ENCODE peak calls at places on chromosomes 1 and 21, in six cellular contexts. One of them, this sample, is unnamed. For H3K36me3, the result is how much of the 10 kb centered on the place peaks cover.

GRCh38 chr1:85090225-85090624 is 41.9 kb upstream of the MCOLN3 start:
- DNase-seq in A673: no peak
- DNase-seq in BE2C: no peak
- DNase-seq in heart right ventricle: no peak
- DNase-seq in ovary: no peak
- DNase-seq in psoas muscle: no peak
- DNase-seq in this sample: no peak

GRCh38 chr1:5475572-5475971 is 516.7 kb downstream of the NPHP4 start:
- DNase-seq in A673: no peak
- DNase-seq in psoas muscle: no peak
- DNase-seq in heart right ventricle: no peak
- DNase-seq in ovary: no peak
- DNase-seq in BE2C: no peak
- DNase-seq in this sample: no peak

GRCh38 chr1:147207192-147207591 is 17.9 kb downstream of the FMO5 start:
- DNase-seq in psoas muscle: no peak
- DNase-seq in A673: no peak
- DNase-seq in ovary: no peak
- DNase-seq in heart right ventricle: no peak
- DNase-seq in BE2C: no peak
- DNase-seq in this sample: no peak

GRCh38 chr1:198669023-198669698 is 30.3 kb downstream of the PTPRC start:
- DNase-seq in BE2C: no peak
- DNase-seq in A673: no peak
- DNase-seq in ovary: no peak
- DNase-seq in heart right ventricle: no peak
- DNase-seq in psoas muscle: no peak
- DNase-seq in this sample: no peak

GRCh38 chr1:15196069-15196468 is 42.5 kb downstream of the TMEM51 start:
- DNase-seq in A673: no peak
- DNase-seq in psoas muscle: peak
- DNase-seq in BE2C: no peak
- DNase-seq in heart right ventricle: no peak
- DNase-seq in ovary: no peak
- DNase-seq in this sample: no peak

GRCh38 chr1:170073893-170074249 is 624 bp downstream of the KIFAP3 start:
- DNase-seq in heart right ventricle: no peak
- DNase-seq in ovary: no peak
- DNase-seq in psoas muscle: no peak
- DNase-seq in A673: no peak
- DNase-seq in BE2C: no peak
- DNase-seq in this sample: no peak

GRCh38 chr1:1084372-1085170 is 10.5 kb upstream of the RNF223 start:
- DNase-seq in psoas muscle: no peak
- DNase-seq in BE2C: peak
- DNase-seq in ovary: no peak
- DNase-seq in heart right ventricle: no peak
- DNase-seq in A673: no peak
- DNase-seq in this sample: peak

GRCh38 chr21:35428489-35428888 is 379.4 kb upstream of the RUNX1 start:
- DNase-seq in heart right ventricle: peak
- DNase-seq in BE2C: no peak
- DNase-seq in psoas muscle: peak
- DNase-seq in A673: no peak
- DNase-seq in ovary: no peak
- DNase-seq in this sample: peak

GRCh38 chr1:45012639-45013278 is 705 bp downstream of the UROD start:
- DNase-seq in A673: peak
- DNase-seq in BE2C: peak
- DNase-seq in heart right ventricle: peak
- DNase-seq in psoas muscle: peak
- DNase-seq in ovary: peak
- DNase-seq in this sample: peak

GRCh38 chr1:181496759-181497158 is 13.4 kb downstream of the CACNA1E start:
- DNase-seq in heart right ventricle: no peak
- DNase-seq in A673: no peak
- DNase-seq in ovary: no peak
- DNase-seq in BE2C: no peak
- DNase-seq in psoas muscle: no peak
- DNase-seq in this sample: no peak

GRCh38 chr21:34613679-34614442 is 1.1 kb downstream of the RCAN1 start:
- DNase-seq in A673: no peak
- DNase-seq in psoas muscle: no peak
- DNase-seq in ovary: no peak
- DNase-seq in BE2C: no peak
- DNase-seq in heart right ventricle: no peak
- DNase-seq in this sample: no peak

GRCh38 chr1:221923921-221924598 is 182.2 kb upstream of the DUSP10 start:
- DNase-seq in A673: no peak
- DNase-seq in heart right ventricle: no peak
- DNase-seq in psoas muscle: no peak
- DNase-seq in BE2C: no peak
- DNase-seq in ovary: no peak
- DNase-seq in this sample: no peak

GRCh38 chr1:45216200-45216541 is 9.8 kb upstream of the ZSWIM5 start:
- DNase-seq in ovary: no peak
- DNase-seq in psoas muscle: no peak
- DNase-seq in BE2C: no peak
- DNase-seq in A673: no peak
- DNase-seq in heart right ventricle: no peak
- DNase-seq in this sample: no peak

GRCh38 chr21:32189688-32190483 is 89.0 kb downstream of the MIS18A start:
- DNase-seq in ovary: no peak
- DNase-seq in A673: no peak
- DNase-seq in BE2C: no peak
- DNase-seq in psoas muscle: no peak
- DNase-seq in heart right ventricle: no peak
- DNase-seq in this sample: no peak

GRCh38 chr1:33902486-33903209 is 38.8 kb downstream of the HMGB4 start:
- DNase-seq in BE2C: no peak
- DNase-seq in A673: no peak
- DNase-seq in heart right ventricle: peak
- DNase-seq in ovary: no peak
- DNase-seq in psoas muscle: no peak
- DNase-seq in this sample: no peak

GRCh38 chr1:52022133-52022532 is 11.5 kb downstream of the KTI12 start:
- DNase-seq in A673: no peak
- DNase-seq in heart right ventricle: no peak
- DNase-seq in psoas muscle: no peak
- DNase-seq in BE2C: no peak
- DNase-seq in ovary: no peak
- DNase-seq in this sample: no peak

GRCh38 chr1:24155011-24155782 is 12.3 kb upstream of the IL22RA1 start:
- DNase-seq in BE2C: no peak
- DNase-seq in heart right ventricle: no peak
- DNase-seq in ovary: no peak
- DNase-seq in psoas muscle: no peak
- DNase-seq in A673: peak
- DNase-seq in this sample: no peak
- TF ChIP-seq CTCF in BE2C: no peak
- TF ChIP-seq CTCF in heart right ventricle: no peak
- TF ChIP-seq CTCF in ovary: no peak
- TF ChIP-seq CTCF in psoas muscle: no peak
- TF ChIP-seq CTCF in A673: peak
- TF ChIP-seq CTCF in this sample: no peak

DNA sequence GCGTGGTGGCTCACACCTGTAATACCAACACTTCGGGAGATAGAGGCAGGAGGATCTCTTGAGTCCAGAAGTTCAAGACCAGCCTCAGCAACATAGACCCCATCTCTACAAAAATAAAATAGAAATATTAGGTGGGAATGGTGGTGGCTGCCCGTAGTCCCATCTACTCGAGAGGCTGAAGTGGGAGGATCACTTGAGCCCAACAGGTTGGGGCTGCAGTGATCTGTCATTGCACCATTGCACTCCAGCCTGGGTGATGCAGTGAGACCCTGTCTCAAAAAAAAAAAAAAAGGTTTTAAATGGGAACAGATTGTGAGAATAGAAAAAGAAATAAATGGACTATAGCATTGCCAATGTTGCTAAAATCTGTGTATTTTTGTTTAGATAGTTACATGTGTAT is 11.2 kb downstream of the DHX9 start:
- DNase-seq in psoas muscle: no peak
- DNase-seq in A673: no peak
- DNase-seq in ovary: no peak
- DNase-seq in BE2C: no peak
- DNase-seq in heart right ventricle: no peak
- DNase-seq in this sample: no peak
- H3K36me3 ChIP-seq in psoas muscle: under half
- H3K36me3 ChIP-seq in A673: half or more
- H3K36me3 ChIP-seq in ovary: under half
- H3K36me3 ChIP-seq in BE2C: half or more
- H3K36me3 ChIP-seq in heart right ventricle: under half
- H3K36me3 ChIP-seq in this sample: half or more

GRCh38 chr1:180168786-180169640 is 14.3 kb downstream of the QSOX1 start:
- DNase-seq in psoas muscle: peak
- DNase-seq in BE2C: peak
- DNase-seq in heart right ventricle: no peak
- DNase-seq in A673: peak
- DNase-seq in ovary: no peak
- DNase-seq in this sample: no peak
- TF ChIP-seq CTCF in psoas muscle: peak
- TF ChIP-seq CTCF in BE2C: peak
- TF ChIP-seq CTCF in heart right ventricle: peak
- TF ChIP-seq CTCF in A673: peak
- TF ChIP-seq CTCF in ovary: no peak
- TF ChIP-seq CTCF in this sample: peak

GRCh38 chr1:32828341-32828740 is 10.9 kb downstream of the S100PBP start:
- DNase-seq in BE2C: no peak
- DNase-seq in heart right ventricle: no peak
- DNase-seq in A673: peak
- DNase-seq in ovary: no peak
- DNase-seq in psoas muscle: no peak
- DNase-seq in this sample: no peak
- H3K36me3 ChIP-seq in BE2C: under half
- H3K36me3 ChIP-seq in heart right ventricle: under half
- H3K36me3 ChIP-seq in A673: half or more
- H3K36me3 ChIP-seq in ovary: under half
- H3K36me3 ChIP-seq in psoas muscle: under half
- H3K36me3 ChIP-seq in this sample: half or more

DNA sequence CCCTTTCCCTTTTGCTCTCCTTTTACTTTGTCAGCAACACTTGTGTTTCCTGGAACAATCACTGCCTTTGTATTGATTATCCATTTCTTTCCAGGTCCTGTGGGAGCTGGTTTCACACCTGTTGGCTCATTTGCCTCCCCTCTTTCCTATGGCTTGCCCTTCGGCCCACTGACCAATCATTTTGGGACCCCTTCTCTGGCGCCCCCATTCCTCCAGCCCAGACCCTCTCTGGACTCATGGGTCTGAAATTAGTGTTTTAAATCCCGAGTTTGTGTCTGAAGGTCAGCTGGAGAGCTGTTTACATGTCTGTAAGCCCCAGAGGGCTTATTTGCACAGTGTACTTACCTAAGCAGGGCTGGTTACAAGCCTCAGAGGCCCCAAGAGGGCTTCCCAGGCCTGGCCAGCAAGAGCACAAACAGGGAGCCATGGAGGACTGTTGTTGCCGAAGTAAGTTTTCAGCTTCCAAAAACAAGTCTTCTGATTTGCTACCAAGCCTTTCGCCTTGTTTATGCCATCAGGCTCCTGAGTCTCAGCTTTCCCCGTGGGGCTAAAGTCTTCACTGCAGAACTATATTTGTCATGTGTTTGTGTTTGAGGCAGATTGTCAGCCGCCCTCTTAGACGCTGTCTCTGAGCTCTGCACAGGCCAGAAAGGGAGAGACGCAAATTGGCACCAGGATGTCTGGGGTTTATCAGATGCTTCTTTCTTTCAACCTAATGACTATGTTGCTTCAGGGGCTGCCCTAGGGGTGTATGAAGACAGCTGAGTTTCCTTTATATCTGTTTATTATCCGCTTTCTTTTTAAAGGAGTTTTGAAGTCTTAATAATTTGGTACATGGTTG is 93.0 kb downstream of the ATP1A1 start:
- DNase-seq in A673: peak
- DNase-seq in BE2C: peak
- DNase-seq in heart right ventricle: no peak
- DNase-seq in ovary: no peak
- DNase-seq in psoas muscle: no peak
- DNase-seq in this sample: no peak
- TF ChIP-seq CTCF in A673: no peak
- TF ChIP-seq CTCF in BE2C: peak
- TF ChIP-seq CTCF in heart right ventricle: no peak
- TF ChIP-seq CTCF in ovary: no peak
- TF ChIP-seq CTCF in psoas muscle: no peak
- TF ChIP-seq CTCF in this sample: no peak

GRCh38 chr1:53292690-53293089 is 35.2 kb downstream of the LRP8 start:
- DNase-seq in heart right ventricle: no peak
- DNase-seq in psoas muscle: no peak
- DNase-seq in BE2C: no peak
- DNase-seq in A673: no peak
- DNase-seq in ovary: no peak
- DNase-seq in this sample: no peak
- H3K36me3 ChIP-seq in heart right ventricle: under half
- H3K36me3 ChIP-seq in psoas muscle: under half
- H3K36me3 ChIP-seq in BE2C: under half
- H3K36me3 ChIP-seq in A673: under half
- H3K36me3 ChIP-seq in ovary: under half
- H3K36me3 ChIP-seq in this sample: under half

DNA sequence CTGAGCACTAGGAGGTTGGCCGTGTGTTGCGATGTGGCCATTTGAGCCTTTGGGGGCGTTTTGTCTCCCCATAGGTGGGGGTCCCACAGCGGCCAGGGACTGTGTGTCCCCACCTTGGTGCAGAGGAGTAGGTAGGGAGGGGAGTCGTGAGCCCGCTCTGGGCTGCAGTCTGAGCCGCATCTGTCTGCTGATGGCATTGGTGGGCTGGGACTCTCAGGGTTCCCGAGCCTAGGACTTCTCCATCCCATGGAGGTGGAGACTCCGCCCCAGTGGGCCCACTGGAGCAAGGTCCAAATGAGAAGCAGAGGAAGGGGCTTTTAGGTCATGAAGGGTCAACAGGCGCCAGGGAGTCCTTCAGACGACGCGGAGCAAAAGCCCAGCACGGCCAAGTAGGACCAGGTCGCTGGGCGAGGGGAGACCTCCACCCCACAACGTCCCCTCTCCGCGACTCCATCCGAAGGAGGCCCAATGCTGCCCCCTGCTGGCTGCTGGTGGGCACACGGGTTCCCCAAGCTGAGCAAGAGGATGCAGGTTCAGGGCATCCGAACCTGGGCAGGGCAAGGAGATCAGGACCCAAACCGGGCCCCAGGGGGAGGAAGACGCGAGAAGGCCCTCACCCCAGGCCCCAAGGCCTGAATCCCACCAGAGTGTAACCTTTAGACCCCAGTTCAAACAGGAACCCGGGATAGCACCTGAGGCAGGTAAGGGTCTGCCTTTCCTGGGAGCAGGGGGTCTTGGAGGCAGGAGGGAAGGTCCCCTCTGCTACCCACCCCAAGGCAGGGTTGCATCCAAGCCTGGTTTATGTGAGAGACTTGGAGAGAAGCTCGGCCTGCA is 14.9 kb downstream of the TTC34 start:
- DNase-seq in ovary: peak
- DNase-seq in heart right ventricle: peak
- DNase-seq in BE2C: peak
- DNase-seq in A673: peak
- DNase-seq in psoas muscle: peak
- DNase-seq in this sample: peak
- TF ChIP-seq CTCF in ovary: no peak
- TF ChIP-seq CTCF in heart right ventricle: peak
- TF ChIP-seq CTCF in BE2C: peak
- TF ChIP-seq CTCF in A673: peak
- TF ChIP-seq CTCF in psoas muscle: peak
- TF ChIP-seq CTCF in this sample: peak